ENCODE peak calls at places on chromosomes 11 and 22, in nine cellular contexts. U, C, Y, S, M, R, V, B and P are unnamed samples.

GRCh38 chr22:41229730-41230398 is 10.9 kb downstream of the CHADL start:
- DNase-seq in S (no peak), C (no peak), Y (no peak), R (no peak), V (no peak), B (no peak), M (no peak), U (no peak), P (no peak)

GRCh38 chr11:46551261-46551660 is 42.6 kb downstream of the AMBRA1 start:
- DNase-seq in M (no peak), S (no peak), Y (no peak), R (no peak), B (no peak), V (no peak), U (no peak), C (no peak), P (no peak)

GRCh38 chr11:109864161-109864661 is 229.0 kb upstream of the ZC3H12C start:
- DNase-seq in Y (no peak), U (no peak), S (no peak), M (no peak), C (no peak), B (no peak), V (peak; percentile 4), R (no peak), P (peak; percentile 43)

GRCh38 chr22:40499187-40499753 is 128.9 kb downstream of the SGSM3 start:
- DNase-seq in S (peak; percentile 95), V (peak; percentile 95), Y (peak; percentile 97), C (peak; percentile 99), M (peak; percentile 64), B (no peak), R (no peak), U (no peak), P (peak; percentile 97)

GRCh38 chr11:121106812-121107211 is 5.8 kb downstream of the TECTA start:
- DNase-seq in C (no peak), R (no peak), S (no peak), Y (no peak), M (no peak), U (no peak), B (no peak), V (no peak), P (no peak)

GRCh38 chr22:29334696-29335344 is 19.3 kb upstream of the RASL10A start:
- DNase-seq in C (no peak), U (no peak), Y (no peak), S (no peak), R (no peak), M (no peak), V (no peak), B (no peak), P (no peak)

GRCh38 chr11:57228600-57228999 is 8.4 kb downstream of the APLNR start:
- DNase-seq in M (no peak), C (no peak), Y (no peak), U (no peak), S (no peak), B (no peak), V (no peak), R (no peak), P (no peak)

GRCh38 chr22:33000342-33001280 is 57.6 kb downstream of the SYN3 start:
- DNase-seq in S (no peak), Y (peak; percentile 66), R (peak; percentile 73), C (peak; percentile 50), U (no peak), M (peak; percentile 64), V (peak; percentile 9), B (peak; percentile 34), P (peak; percentile 44)

GRCh38 chr11:17743808-17744119 is 9.2 kb downstream of the KCNC1 start:
- DNase-seq in V (no peak), R (no peak), B (no peak), U (no peak), S (no peak), M (no peak), Y (peak; percentile 21), C (peak; percentile 8), P (no peak)

GRCh38 chr11:17601206-17602075 is 54.4 kb downstream of the OTOG start:
- DNase-seq in C (no peak), U (no peak), M (peak; percentile 5), Y (no peak), S (no peak), B (peak; percentile 10), V (no peak), R (no peak), P (no peak)

GRCh38 chr11:1785749-1786261 is 22.1 kb upstream of the CTSD start:
- DNase-seq in V (no peak), R (no peak), U (no peak), S (no peak), M (no peak), C (no peak), Y (no peak), B (no peak), P (peak; percentile 34)

GRCh38 chr22:25475554-25476022 is 88.9 kb upstream of the GRK3 start:
- DNase-seq in S (no peak), B (no peak), U (no peak), V (peak; percentile 69), Y (peak; percentile 59), R (no peak), M (peak; percentile 70), C (peak; percentile 17), P (peak; percentile 35)

GRCh38 chr11:18540207-18541009 is 13.7 kb upstream of the TSG101 start:
- DNase-seq in R (no peak), B (no peak), V (no peak), S (no peak), M (no peak), U (no peak), Y (peak; percentile 20), C (peak; percentile 26), P (no peak)

GRCh38 chr11:31757245-31757835 is 53.8 kb downstream of the PAX6 start:
- DNase-seq in R (no peak), U (no peak), V (no peak), C (peak; percentile 27), S (no peak), B (no peak), M (no peak), Y (peak; percentile 6), P (peak; percentile 16)

GRCh38 chr11:9269492-9270030 is 4.4 kb upstream of the DENND5A start:
- DNase-seq in S (no peak), U (no peak), V (no peak), M (no peak), R (no peak), B (peak; percentile 56), Y (peak; percentile 52), C (peak; percentile 61), P (peak; percentile 58)

GRCh38 chr11:129115652-129116585 is 76.2 kb downstream of the ARHGAP32 start:
- DNase-seq in R (no peak), U (no peak), V (peak; percentile 15), C (peak; percentile 67), M (no peak), B (no peak), S (peak; percentile 17), Y (peak; percentile 72), P (peak; percentile 69)

GRCh38 chr22:38412435-38413084 is 42.4 kb downstream of the KCNJ4 start:
- DNase-seq in B (peak; percentile 51), C (no peak), M (peak; percentile 63), S (no peak), U (no peak), R (peak; percentile 54), Y (no peak), V (no peak), P (no peak)
- H3K4me3 ChIP-seq in B (peak overlapping the region; percentile 19), C (peak overlapping the region; percentile 28), M (peak overlapping the region; percentile 48), S (no peak overlapping the region), U (peak overlapping the region; percentile 64), R (peak overlapping the region; percentile 36), Y (no peak overlapping the region), V (peak overlapping the region; percentile 4), P (no peak overlapping the region)

DNA sequence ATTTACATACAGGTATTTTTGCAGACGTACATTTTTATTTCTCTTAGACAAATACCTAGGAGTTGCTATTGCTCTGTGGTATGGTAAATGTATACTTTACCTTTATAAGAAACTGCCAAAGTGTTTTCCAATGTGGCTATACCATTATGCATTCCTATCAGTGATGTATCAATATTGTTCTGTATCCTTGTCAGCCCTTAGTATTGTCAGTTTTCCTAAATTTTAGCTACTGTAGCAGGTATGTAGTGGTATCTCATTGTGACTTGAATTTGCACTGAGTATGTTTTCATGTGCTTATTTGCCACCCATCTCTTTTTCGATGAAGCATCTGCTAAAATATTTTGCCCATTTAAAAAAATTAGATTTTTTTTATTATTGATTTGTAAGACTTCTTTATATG is 37.0 kb downstream of the CLPB start:
- DNase-seq in B (no peak), M (no peak), U (no peak), C (no peak), V (no peak), R (no peak), S (no peak), Y (no peak), P (no peak)
- H3K4me3 ChIP-seq in B (no peak overlapping the region), M (no peak overlapping the region), U (no peak overlapping the region), C (no peak overlapping the region), V (no peak overlapping the region), R (no peak overlapping the region), S (no peak overlapping the region), Y (no peak overlapping the region), P (no peak overlapping the region)

GRCh38 chr22:42500164-42500835 is 19.3 kb downstream of the RRP7A start:
- DNase-seq in C (peak; percentile 50), B (peak; percentile 91), M (peak; percentile 87), S (no peak), V (peak; percentile 9), U (no peak), R (peak; percentile 89), Y (peak; percentile 85), P (peak; percentile 58)

GRCh38 chr22:42500836-42501179 is 18.8 kb downstream of the RRP7A start:
- DNase-seq in R (no peak), Y (no peak), V (no peak), C (no peak), M (peak; percentile 36), U (no peak), B (no peak), S (no peak), P (no peak)
- H3K4me3 ChIP-seq in R (peak overlapping the region; percentile 40), Y (no peak overlapping the region), V (peak overlapping the region; percentile 29), C (peak overlapping the region; percentile 50), M (peak overlapping the region; percentile 36), U (peak overlapping the region; percentile 68), B (peak overlapping the region; percentile 37), S (peak overlapping the region; percentile 41), P (peak overlapping the region; percentile 37)

GRCh38 chr11:47645500-47645899 is 3.1 kb upstream of the MTCH2 start:
- DNase-seq in S (no peak), C (no peak), B (no peak), M (no peak), R (no peak), V (no peak), U (no peak), Y (no peak), P (no peak)

GRCh38 chr11:47642099-47642855 is at the start of gene MTCH2:
- DNase-seq in M (peak; percentile 95), U (peak; percentile 83), C (peak; percentile 97), B (peak; percentile 97), Y (peak; percentile 99), S (peak; percentile 80), V (peak; percentile 91), R (peak; percentile 95), P (peak; percentile 96)

GRCh38 chr11:47646019-47646418 is 3.7 kb upstream of the MTCH2 start:
- DNase-seq in C (no peak), M (no peak), B (no peak), R (no peak), Y (no peak), V (no peak), U (no peak), S (no peak), P (no peak)

DNA sequence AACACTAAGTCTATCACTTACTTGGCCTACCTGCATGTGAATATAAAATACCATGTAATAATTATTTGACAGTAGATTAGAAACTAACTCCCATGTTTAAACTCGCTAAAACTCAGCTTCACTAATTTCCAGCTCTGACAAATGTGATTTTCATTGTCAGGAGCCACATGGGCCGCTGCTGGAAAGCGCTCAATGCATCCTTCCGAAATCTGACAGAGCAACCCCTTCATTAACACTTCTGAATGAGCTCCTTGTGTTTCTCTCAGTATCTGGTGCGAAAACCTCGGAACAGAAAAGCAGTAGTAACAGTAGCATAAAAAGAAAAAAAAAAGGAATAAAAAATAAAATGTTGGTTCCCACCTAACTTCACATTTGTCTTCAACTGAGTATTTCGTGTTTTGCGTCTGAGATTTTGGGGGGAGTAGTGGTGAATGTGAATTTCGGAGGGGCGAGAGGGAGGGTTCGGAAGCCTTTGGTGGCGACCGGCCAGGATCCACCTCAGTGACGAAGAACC is 717 bp downstream of the MTCH2 start:
- DNase-seq in U (no peak), S (no peak), R (peak; percentile 44), B (no peak), M (no peak), Y (no peak), C (no peak), V (no peak), P (no peak)
- H3K4me3 ChIP-seq in U (peak overlapping the region; percentile 91), S (peak overlapping the region; percentile 95), R (peak overlapping the region; percentile 35), B (peak overlapping the region; percentile 90), M (peak overlapping the region; percentile 90), Y (peak overlapping the region; percentile 52), C (peak overlapping the region; percentile 91), V (peak overlapping the region; percentile 90), P (peak overlapping the region; percentile 89)